ENCODE peak calls at places on chromosome 21, in five cellular contexts. Q, C, R, J and L are unnamed samples.
A peak's percentile ranks its signal among the peaks of the same experiment; 100 is the strongest.

GRCh38 chr21:28633803-28634572 is 358.7 kb downstream of the LTN1 start:
- DNase-seq in Q (peak; percentile 30), R (peak; percentile 36), J (no peak), C (no peak), L (no peak)

GRCh38 chr21:27953328-27954045 is 986.6 kb upstream of the ADAMTS5 start:
- DNase-seq in R (no peak), C (no peak), J (no peak), Q (no peak), L (no peak)

GRCh38 chr21:16418211-16418610 is 688.4 kb downstream of the USP25 start:
- DNase-seq in R (no peak), Q (no peak), C (no peak), J (no peak), L (no peak)

GRCh38 chr21:34511787-34512451 is at the start of gene KCNE1:
- DNase-seq in Q (peak; percentile 50), R (no peak), C (no peak), J (no peak), L (no peak)

GRCh38 chr21:34707876-34708325 is 39.1 kb downstream of the CLIC6 start:
- DNase-seq in R (no peak), J (no peak), Q (no peak), C (no peak), L (no peak)

GRCh38 chr21:33673473-33673872 is 31.2 kb downstream of the ITSN1 start:
- DNase-seq in Q (no peak), C (no peak), R (no peak), J (no peak), L (no peak)

GRCh38 chr21:15421521-15421920 is 308.3 kb upstream of the USP25 start:
- DNase-seq in Q (no peak), C (no peak), J (no peak), R (no peak), L (no peak)

GRCh38 chr21:18164933-18165332 is 79.7 kb upstream of the CHODL start:
- DNase-seq in Q (no peak), J (no peak), R (no peak), C (no peak), L (no peak)

GRCh38 chr21:34761758-34762330 is 93.0 kb downstream of the CLIC6 start:
- DNase-seq in Q (no peak), R (no peak), C (no peak), J (no peak), L (no peak)

GRCh38 chr21:16058896-16059295 is 329.1 kb downstream of the USP25 start:
- DNase-seq in J (no peak), R (no peak), C (no peak), Q (no peak), L (no peak)

GRCh38 chr21:29072873-29073221 is 601 bp downstream of the CCT8 start:
- DNase-seq in C (no peak), J (no peak), R (no peak), Q (no peak), L (peak; percentile 17)

GRCh38 chr21:39611547-39612190 is 1.1 kb upstream of the B3GALT5 start:
- DNase-seq in Q (no peak), C (peak; percentile 22), R (no peak), J (no peak), L (no peak)

GRCh38 chr21:28770867-28771661 is 221.6 kb downstream of the LTN1 start:
- DNase-seq in R (no peak), C (no peak), Q (no peak), J (no peak), L (no peak)

GRCh38 chr21:39938086-39938611 is 70.9 kb downstream of the PCP4 start:
- DNase-seq in C (no peak), J (no peak), Q (no peak), R (no peak), L (no peak)

GRCh38 chr21:28758883-28759242 is 233.8 kb downstream of the LTN1 start:
- DNase-seq in Q (no peak), R (no peak), C (no peak), J (no peak), L (no peak)

GRCh38 chr21:39258207-39258606 is 55.2 kb downstream of the BRWD1 start:
- DNase-seq in R (no peak), J (no peak), C (no peak), Q (no peak), L (no peak)

GRCh38 chr21:29218749-29219148 is 80.0 kb upstream of the BACH1 start:
- DNase-seq in J (no peak), C (no peak), R (no peak), Q (no peak), L (no peak)

GRCh38 chr21:31961027-31961426 is 88.2 kb downstream of the HUNK start:
- DNase-seq in Q (no peak), C (no peak), R (no peak), J (no peak), L (no peak)
- TF ChIP-seq CTCF in Q (no peak), C (no peak), R (no peak), J (no peak), L (no peak)

GRCh38 chr21:42144679-42145568 is 73.8 kb downstream of the UMODL1 start:
- DNase-seq in Q (no peak), R (no peak), J (no peak), C (no peak), L (no peak)
- TF ChIP-seq CTCF in Q (no peak), R (no peak), J (no peak), C (no peak), L (no peak)

GRCh38 chr21:26032263-26032662 is 138.3 kb downstream of the APP start:
- DNase-seq in Q (no peak), R (no peak), J (no peak), C (no peak), L (no peak)
- TF ChIP-seq CTCF in Q (no peak), R (no peak), J (no peak), C (no peak), L (peak; percentile 31)

GRCh38 chr21:37072239-37072987 is 458 bp downstream of the PIGP start:
- DNase-seq in J (peak; percentile 94), R (peak; percentile 46), Q (peak; percentile 65), C (peak; percentile 56), L (no peak)
- TF ChIP-seq CTCF in J (no peak), R (no peak), Q (no peak), C (no peak), L (no peak)

GRCh38 chr21:44759628-44760285 is 41.9 kb downstream of the UBE2G2 start:
- DNase-seq in Q (no peak), C (no peak), J (no peak), R (no peak), L (no peak)

GRCh38 chr21:44761747-44762208 is 39.8 kb downstream of the UBE2G2 start:
- DNase-seq in C (no peak), R (no peak), Q (no peak), J (no peak), L (no peak)

GRCh38 chr21:44760376-44760775 is 41.2 kb downstream of the UBE2G2 start:
- DNase-seq in Q (no peak), R (no peak), J (no peak), C (no peak), L (no peak)

GRCh38 chr21:44762221-44763049 is 39.2 kb downstream of the UBE2G2 start:
- DNase-seq in J (no peak), C (no peak), R (no peak), Q (no peak), L (no peak)

DNA sequence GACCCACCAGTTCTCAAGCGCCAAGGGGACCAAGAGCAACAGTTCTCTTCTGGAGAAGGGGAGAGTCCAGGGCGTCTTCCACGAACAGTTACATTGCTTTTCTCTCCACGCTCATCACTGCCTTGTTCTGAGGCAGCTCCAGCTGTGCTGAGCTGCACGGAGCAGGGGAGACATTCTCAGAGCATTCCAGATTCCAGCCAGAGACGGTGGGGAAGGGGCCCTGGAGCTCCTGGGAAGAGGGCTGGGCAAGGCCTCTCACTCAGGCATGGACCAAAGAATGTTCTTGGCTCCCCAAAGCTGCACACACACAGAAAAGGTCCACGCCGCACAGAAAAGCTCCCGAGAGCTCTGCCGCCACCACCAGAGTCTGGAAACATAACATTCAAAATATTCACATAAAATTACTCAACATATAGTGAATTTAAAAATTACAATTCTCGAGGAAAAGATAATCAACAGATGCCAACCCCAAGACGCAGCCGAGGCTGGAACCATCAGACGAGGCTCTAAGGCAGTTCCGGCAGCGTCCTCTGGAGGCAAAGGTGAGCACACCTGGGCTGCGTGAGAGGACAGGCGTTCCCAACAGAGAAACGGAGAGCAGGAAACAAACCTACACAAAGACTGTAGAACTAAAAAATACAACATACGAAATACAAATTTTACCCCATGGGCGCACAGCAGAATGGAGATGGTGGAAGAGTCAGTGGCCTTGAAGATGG is 40.5 kb downstream of the UBE2G2 start:
- DNase-seq in J (no peak), Q (no peak), C (peak; percentile 75), R (no peak), L (no peak)
- TF ChIP-seq CTCF in J (no peak), Q (no peak), C (peak; percentile 46), R (no peak), L (peak; percentile 41)

GRCh38 chr21:14383596-14384210 is 757 bp upstream of the HSPA13 start:
- DNase-seq in J (no peak), R (no peak), C (no peak), Q (no peak), L (no peak)

GRCh38 chr21:14384453-14384852 is 1.5 kb upstream of the HSPA13 start:
- DNase-seq in J (no peak), R (no peak), Q (no peak), C (no peak), L (no peak)

GRCh38 chr21:14382486-14382834 is 486 bp downstream of the HSPA13 start:
- DNase-seq in Q (peak; percentile 16), C (peak; percentile 45), R (no peak), J (peak; percentile 63), L (no peak)

GRCh38 chr21:14388282-14388681 is 5.3 kb upstream of the HSPA13 start:
- DNase-seq in R (no peak), C (no peak), J (no peak), Q (no peak), L (no peak)

DNA sequence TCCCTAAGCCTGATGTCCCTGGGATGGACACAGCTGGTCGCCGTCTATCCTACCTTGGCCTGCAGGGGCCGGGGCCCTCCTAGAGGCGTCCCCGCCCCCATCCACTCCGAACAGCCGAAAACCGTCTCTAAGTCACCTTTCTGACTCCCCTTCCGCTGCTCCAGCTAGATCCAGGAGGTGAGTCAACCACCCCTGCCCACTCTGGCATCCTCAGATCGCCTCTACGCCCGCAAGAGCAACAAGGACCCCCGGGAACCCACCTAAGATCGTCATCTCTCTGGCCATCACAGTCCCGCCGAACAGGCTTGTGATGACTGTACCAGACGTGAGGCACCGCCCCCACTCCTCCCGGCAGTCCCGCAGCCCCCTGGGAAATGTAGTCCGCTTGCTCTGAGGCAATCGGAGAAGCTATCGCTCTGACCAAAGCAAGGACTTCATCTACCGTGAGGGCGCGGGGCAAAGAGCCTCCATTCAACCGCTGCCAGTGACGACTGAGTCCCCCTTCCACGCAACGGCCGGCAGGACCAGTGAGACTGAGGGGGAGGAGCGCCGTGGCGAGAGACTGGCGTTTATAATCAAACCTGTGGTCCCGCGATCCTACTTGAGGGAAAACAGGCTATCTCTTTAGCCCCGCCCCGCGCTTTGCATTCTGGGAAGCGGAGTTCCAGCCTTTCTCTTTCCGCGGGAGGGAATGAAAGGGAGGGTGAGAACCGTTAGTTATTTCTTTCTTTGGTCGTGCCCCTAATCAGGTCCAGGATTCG is at the start of gene HSPA13:
- DNase-seq in R (peak; percentile 99), C (peak; percentile 99), J (peak; percentile 100), Q (peak; percentile 100), L (peak; percentile 99)
- TF ChIP-seq CTCF in R (no peak), C (no peak), J (peak; percentile 27), Q (no peak), L (no peak)

GRCh38 chr21:46326110-46326703 is 2.3 kb downstream of the PCNT start:
- DNase-seq in J (no peak), R (no peak), C (no peak), Q (no peak), L (no peak)
- TF ChIP-seq CTCF in J (no peak), R (no peak), C (no peak), Q (no peak), L (no peak)

GRCh38 chr21:37446552-37446951 is 80.0 kb downstream of the DYRK1A start:
- DNase-seq in C (no peak), J (no peak), R (no peak), Q (no peak), L (no peak)
- TF ChIP-seq CTCF in C (no peak), J (no peak), R (no peak), Q (no peak), L (peak; percentile 20)